ENCODE peak calls at places on chromosomes 12 and 14, in six cellular contexts. A is GM23338, F is B cell, S is kidney epithelial cell, D is progenitor cell of endocrine pancreas, R is lower leg skin. P is an unnamed sample.

GRCh38 chr12:120453977-120454376 is 7.7 kb downstream of the GATC start:
- DNase-seq in S (no peak), R (no peak), A (peak), D (no peak), F (peak), P (no peak)

GRCh38 chr12:114311966-114312365 is 94.0 kb downstream of the TBX5 start:
- DNase-seq in D (no peak), S (no peak), R (no peak), A (no peak), F (no peak), P (no peak)

GRCh38 chr12:15842106-15842505 is 40.1 kb upstream of the STRAP start:
- DNase-seq in A (no peak), S (peak), D (no peak), F (no peak), R (no peak), P (no peak)

GRCh38 chr14:60003991-60004390 is 84.0 kb downstream of the LRRC9 start:
- DNase-seq in D (no peak), F (no peak), R (no peak), A (no peak), S (no peak), P (no peak)

GRCh38 chr14:51862171-51862838 is 1.9 kb downstream of the GNG2 start:
- DNase-seq in D (no peak), S (no peak), F (no peak), A (no peak), R (no peak), P (no peak)

GRCh38 chr12:97359291-97359690 is 103.3 kb upstream of the RMST start:
- DNase-seq in R (no peak), S (no peak), D (no peak), A (no peak), F (no peak), P (no peak)

GRCh38 chr14:30550335-30550734 is 8.6 kb upstream of the G2E3 start:
- DNase-seq in R (no peak), S (no peak), F (no peak), A (no peak), D (no peak), P (no peak)

GRCh38 chr12:55733021-55733555 is 4.3 kb upstream of the CD63 start:
- DNase-seq in S (no peak), A (no peak), D (no peak), R (no peak), F (no peak), P (no peak)

GRCh38 chr14:72613196-72613974 is 280.5 kb downstream of the DPF3 start:
- DNase-seq in R (peak), D (peak), F (no peak), A (no peak), S (no peak), P (no peak)

GRCh38 chr14:21860172-21860571 is 186.6 kb upstream of the OR4E1 start:
- DNase-seq in F (peak), D (no peak), A (peak), S (no peak), R (no peak), P (no peak)

GRCh38 chr14:101217972-101218371 is 314.4 kb upstream of the RTL1 start:
- DNase-seq in D (no peak), F (no peak), S (no peak), R (no peak), A (no peak), P (peak)

GRCh38 chr14:26531894-26532293 is 65.9 kb downstream of the NOVA1 start:
- DNase-seq in A (peak), S (no peak), R (no peak), D (no peak), F (no peak), P (no peak)
- TF ChIP-seq CTCF in A (peak), S (no peak), R (no peak), D (no peak), F (no peak), P (no peak)

GRCh38 chr12:127450822-127451221 is 816.1 kb upstream of the TMEM132C start:
- DNase-seq in R (no peak), D (no peak), F (no peak), S (no peak), A (no peak), P (no peak)
- TF ChIP-seq CTCF in R (no peak), D (peak), F (no peak), S (no peak), A (no peak), P (no peak)

GRCh38 chr12:6178981-6179761 is 21.0 kb upstream of the CD9 start:
- DNase-seq in F (no peak), D (no peak), A (peak), S (no peak), R (no peak), P (no peak)
- TF ChIP-seq CTCF in F (no peak), D (peak), A (no peak), S (peak), R (no peak), P (no peak)

GRCh38 chr14:74979442-74980397 is 23.0 kb upstream of the EIF2B2 start:
- DNase-seq in A (peak), S (no peak), R (no peak), D (no peak), F (no peak), P (no peak)
- TF ChIP-seq CTCF in A (no peak), S (peak), R (no peak), D (no peak), F (no peak), P (no peak)

DNA sequence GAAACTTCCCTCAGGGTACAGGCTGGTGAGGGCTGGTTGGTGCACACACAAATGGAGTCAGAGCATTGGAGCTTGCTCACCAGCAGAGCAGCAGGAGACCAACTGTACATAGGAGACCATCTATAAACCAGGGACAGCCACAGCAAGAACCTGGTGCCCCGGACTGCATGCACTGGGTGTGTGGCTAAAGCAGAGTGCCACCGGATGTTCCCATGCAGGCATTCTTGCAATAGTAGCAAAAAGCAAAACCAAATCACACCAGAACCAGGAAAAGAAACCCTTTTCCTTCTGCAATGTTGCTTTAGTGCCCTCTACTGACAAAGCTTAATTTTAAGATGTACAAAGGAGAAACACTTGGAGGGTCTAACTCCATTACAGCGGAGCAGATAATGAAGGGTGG is 136.3 kb downstream of the MDGA2 start:
- DNase-seq in D (no peak), A (peak), S (peak), R (no peak), F (no peak), P (no peak)
- TF ChIP-seq CTCF in D (peak), A (peak), S (peak), R (no peak), F (no peak), P (no peak)

GRCh38 chr12:115979351-115979750 is 298.1 kb downstream of the MED13L start:
- DNase-seq in R (no peak), F (no peak), A (no peak), D (no peak), S (no peak), P (no peak)

GRCh38 chr12:115980339-115980738 is 297.2 kb downstream of the MED13L start:
- DNase-seq in D (no peak), R (no peak), F (no peak), A (no peak), S (no peak), P (no peak)

GRCh38 chr12:115984607-115985006 is 292.9 kb downstream of the MED13L start:
- DNase-seq in D (no peak), F (no peak), A (no peak), S (no peak), R (no peak), P (no peak)

GRCh38 chr12:115979851-115980250 is 297.6 kb downstream of the MED13L start:
- DNase-seq in F (no peak), A (peak), D (no peak), S (no peak), R (no peak), P (no peak)

DNA sequence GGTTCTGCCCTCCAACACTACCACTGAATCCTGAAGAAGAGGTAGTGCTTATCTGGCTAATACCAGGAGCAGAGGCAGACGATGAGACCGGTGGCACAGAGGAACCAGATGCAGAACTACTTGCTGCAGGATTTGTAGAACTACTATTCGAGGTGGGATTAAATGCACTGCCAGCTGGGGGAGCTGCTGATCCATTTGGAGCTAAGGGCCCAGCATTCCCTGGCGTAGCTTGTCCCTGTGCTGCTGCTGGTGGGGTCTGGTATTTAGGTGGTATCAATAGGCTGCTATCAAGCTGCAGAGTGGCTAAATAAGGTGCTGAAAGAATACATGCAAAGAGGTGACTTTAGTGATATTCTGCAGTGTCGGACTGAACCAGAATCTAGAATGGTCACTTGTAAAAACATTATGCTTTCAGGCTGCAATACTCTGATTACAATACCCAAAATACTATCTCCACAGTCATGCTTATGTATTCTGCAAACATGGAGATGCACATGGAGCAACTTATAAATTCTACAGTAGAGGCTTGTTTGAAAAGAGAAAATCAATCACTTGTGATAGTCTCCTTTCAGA is 294.2 kb downstream of the MED13L start:
- DNase-seq in D (no peak), F (no peak), S (no peak), A (peak), R (no peak), P (no peak)
- TF ChIP-seq CTCF in D (peak), F (no peak), S (peak), A (peak), R (no peak), P (no peak)

GRCh38 chr12:75692883-75693282 is 181.5 kb upstream of the KRR1 start:
- DNase-seq in D (no peak), F (no peak), R (no peak), A (no peak), S (no peak), P (no peak)
- TF ChIP-seq CTCF in D (no peak), F (no peak), R (no peak), A (no peak), S (no peak), P (no peak)